ENCODE peak calls at places on chromosomes 13 and 19, in ten cellular contexts. I is fibroblast of lung, P is sigmoid colon, V is nephron progenitor cell, Z is iPS-NIHi11, S is NCI-H2081, E is iris pigment epithelial cell, O is neural crest cell, Y is A172, W is nucleus accumbens. U is an unnamed sample.

GRCh38 chr13:26707122-26708006 is 53.2 kb downstream of the GPR12 start:
- DNase-seq in E (peak; percentile 69), O (peak; percentile 41), I (peak; percentile 34), Y (peak; percentile 47), S (peak; percentile 43), Z (peak; percentile 69), P (no peak), W (peak; percentile 23), V (peak; percentile 47), U (peak; percentile 2)

GRCh38 chr13:37647038-37647650 is 48.6 kb upstream of the POSTN start:
- DNase-seq in P (no peak), Z (peak; percentile 9), I (peak; percentile 38), E (peak; percentile 25), S (no peak), V (no peak), W (no peak), O (no peak), Y (no peak), U (no peak)

GRCh38 chr19:23558541-23558940 is 128.5 kb downstream of the ZNF675 start:
- DNase-seq in V (no peak), P (no peak), Z (no peak), W (no peak), I (no peak), O (no peak), Y (no peak), E (no peak), S (no peak), U (no peak)

GRCh38 chr19:2319551-2319950 is 8.8 kb downstream of the LSM7 start:
- DNase-seq in E (no peak), Z (no peak), V (no peak), S (no peak), P (no peak), W (no peak), O (no peak), Y (no peak), I (no peak), U (no peak)

GRCh38 chr19:4923379-4923747 is 14.1 kb downstream of the UHRF1 start:
- DNase-seq in V (no peak), I (no peak), S (no peak), Y (no peak), W (no peak), O (no peak), E (no peak), Z (no peak), P (no peak), U (no peak)

GRCh38 chr13:98918771-98919170 is 59.1 kb downstream of the DOCK9 start:
- DNase-seq in Y (no peak), E (no peak), P (no peak), O (no peak), Z (no peak), W (no peak), V (no peak), I (no peak), S (no peak), U (no peak)

GRCh38 chr19:45125975-45126493 is 33.1 kb downstream of the PPP1R37 start:
- DNase-seq in S (peak; percentile 62), Z (peak; percentile 81), E (peak; percentile 41), O (peak; percentile 64), V (peak; percentile 78), I (peak; percentile 30), Y (peak; percentile 35), W (no peak), P (no peak), U (peak; percentile 58)

GRCh38 chr13:48184260-48184659 is 48.7 kb upstream of the ITM2B start:
- DNase-seq in S (no peak), I (no peak), Y (no peak), O (no peak), E (no peak), W (no peak), Z (no peak), P (no peak), V (no peak), U (no peak)

GRCh38 chr19:4327252-4327876 is 11.3 kb downstream of the STAP2 start:
- DNase-seq in Y (peak; percentile 25), O (peak; percentile 61), P (peak; percentile 89), S (no peak), I (peak; percentile 39), E (peak; percentile 56), V (peak; percentile 92), Z (peak; percentile 87), W (peak; percentile 65), U (peak; percentile 59)

GRCh38 chr13:44816701-44817684 is 172.3 kb downstream of the NUFIP1 start:
- DNase-seq in I (peak; percentile 67), P (no peak), Y (peak; percentile 76), V (no peak), S (no peak), W (no peak), E (peak; percentile 57), Z (no peak), O (no peak), U (no peak)

GRCh38 chr13:22103046-22103445 is 432.2 kb downstream of the FGF9 start:
- DNase-seq in W (no peak), E (no peak), I (no peak), P (no peak), Z (peak; percentile 34), Y (no peak), S (no peak), V (no peak), O (no peak), U (no peak)

GRCh38 chr19:3458595-3459284 is 21.6 kb downstream of the SMIM24 start:
- DNase-seq in I (peak; percentile 71), O (no peak), S (no peak), P (no peak), V (peak; percentile 50), Y (peak; percentile 43), Z (peak; percentile 73), W (peak; percentile 26), E (peak; percentile 43), U (no peak)

GRCh38 chr13:112943309-112944125 is 25.5 kb upstream of the MCF2L start:
- DNase-seq in W (no peak), P (peak; percentile 71), V (peak; percentile 80), S (peak; percentile 23), Z (peak; percentile 75), O (peak; percentile 65), E (peak; percentile 17), Y (peak; percentile 14), I (peak; percentile 23), U (no peak)

GRCh38 chr13:49329831-49330545 is 82.3 kb downstream of the CDADC1 start:
- DNase-seq in S (no peak), Z (no peak), Y (no peak), E (no peak), I (peak; percentile 10), V (no peak), W (no peak), O (no peak), P (no peak), U (no peak)

GRCh38 chr19:5932146-5932545 is 18.1 kb downstream of the CAPS start:
- DNase-seq in S (no peak), W (peak; percentile 29), E (no peak), Z (no peak), Y (no peak), P (no peak), O (no peak), V (no peak), I (no peak), U (no peak)

GRCh38 chr13:36158606-36159005 is 27.4 kb upstream of the DCLK1 start:
- DNase-seq in O (no peak), V (no peak), P (no peak), E (peak; percentile 28), Y (no peak), Z (no peak), W (no peak), I (peak; percentile 78), S (no peak), U (no peak)

GRCh38 chr13:31749929-31750328 is 10.6 kb downstream of the RXFP2 start:
- DNase-seq in O (no peak), W (no peak), V (no peak), Z (no peak), I (peak; percentile 92), E (peak; percentile 89), Y (peak; percentile 91), S (no peak), P (no peak), U (no peak)

GRCh38 chr13:29746167-29746677 is 104.2 kb downstream of the UBL3 start:
- DNase-seq in Y (no peak), P (no peak), I (no peak), S (no peak), W (no peak), V (no peak), O (no peak), E (no peak), Z (no peak), U (no peak)

GRCh38 chr13:76799696-76800095 is 86.5 kb downstream of the KCTD12 start:
- DNase-seq in O (no peak), Y (no peak), Z (no peak), W (no peak), S (peak; percentile 38), E (peak; percentile 60), V (no peak), P (no peak), I (no peak), U (no peak)

GRCh38 chr19:41233748-41234240 is 14.8 kb downstream of the AXL start:
- DNase-seq in O (no peak), I (no peak), Z (no peak), E (no peak), V (no peak), P (no peak), W (no peak), Y (no peak), S (no peak), U (no peak)

GRCh38 chr13:37198629-37199028 is 93.2 kb upstream of the CSNK1A1L start:
- DNase-seq in W (no peak), O (no peak), S (no peak), P (no peak), V (no peak), I (no peak), Z (peak; percentile 33), Y (no peak), E (no peak), U (no peak)

GRCh38 chr13:23636360-23636759 is 66.1 kb downstream of the TNFRSF19 start:
- DNase-seq in Z (no peak), I (no peak), W (no peak), E (no peak), Y (no peak), O (no peak), S (no peak), V (no peak), P (no peak), U (no peak)

GRCh38 chr13:39490136-39490535 is 112.9 kb downstream of the LHFPL6 start:
- DNase-seq in O (no peak), I (peak; percentile 19), E (no peak), P (no peak), Y (no peak), S (no peak), Z (peak; percentile 45), V (no peak), W (no peak), U (no peak)

GRCh38 chr19:38559428-38560401 is 58.0 kb downstream of the MAP4K1 start:
- DNase-seq in E (peak; percentile 35), W (no peak), S (no peak), V (no peak), P (no peak), I (peak; percentile 45), O (no peak), Y (peak; percentile 25), Z (no peak), U (no peak)

U was measured in stimulated activated naive CD4-positive, alpha-beta T cell.